ENCODE peak calls at places on chromosomes 1 and 21, in nine cellular contexts. O is lower lobe of right lung, N is ascending aorta, E is aorta, Z is pancreas, M is SJSA1, R is transverse colon, G is fibroblast of lung, B is NT2/D1. L is an unnamed sample.

GRCh38 chr1:53303651-53304515 is 24.0 kb downstream of the LRP8 start:
- DNase-seq in O (no peak), N (no peak), E (no peak), Z (no peak), M (no peak), R (no peak), G (no peak), B (no peak), L (no peak)

GRCh38 chr21:34775793-34776192 is 107.0 kb downstream of the CLIC6 start:
- DNase-seq in O (no peak), N (peak; percentile 5), E (no peak), Z (no peak), M (no peak), R (no peak), G (no peak), B (no peak), L (no peak)

GRCh38 chr1:155892801-155893200 is 18.3 kb downstream of the RIT1 start:
- DNase-seq in O (no peak), N (no peak), E (no peak), Z (no peak), M (peak; percentile 70), R (no peak), G (peak; percentile 86), B (no peak), L (peak; percentile 45)

GRCh38 chr1:207032528-207033017 is at the start of gene C1orf116:
- DNase-seq in O (peak; percentile 79), N (no peak), E (no peak), Z (no peak), M (no peak), R (peak; percentile 88), G (no peak), B (peak; percentile 47), L (no peak)

GRCh38 chr1:101219919-101220695 is 16.7 kb upstream of the S1PR1 start:
- DNase-seq in O (no peak), N (no peak), E (no peak), Z (no peak), M (peak; percentile 70), R (no peak), G (no peak), B (no peak), L (no peak)

GRCh38 chr1:32246888-32247273 is at the start of gene FAM167B:
- DNase-seq in O (no peak), N (peak; percentile 76), E (peak; percentile 80), Z (no peak), M (no peak), R (peak; percentile 12), G (peak; percentile 69), B (no peak), L (no peak)

GRCh38 chr1:18578271-18578670 is 52.4 kb upstream of the PAX7 start:
- DNase-seq in O (no peak), N (no peak), E (peak; percentile 36), Z (no peak), M (no peak), R (no peak), G (no peak), B (no peak), L (no peak)

GRCh38 chr1:116026626-116027025 is 50.3 kb downstream of the SLC22A15 start:
- DNase-seq in O (no peak), N (no peak), E (no peak), Z (no peak), M (no peak), R (no peak), G (no peak), B (no peak), L (no peak)

GRCh38 chr1:7289694-7290093 is 481.4 kb upstream of the VAMP3 start:
- DNase-seq in O (no peak), N (no peak), E (no peak), Z (no peak), M (no peak), R (no peak), G (no peak), B (no peak), L (no peak)

GRCh38 chr21:21897275-21897883 is 899.2 kb downstream of the NCAM2 start:
- DNase-seq in O (no peak), N (no peak), E (no peak), Z (no peak), M (no peak), R (no peak), G (peak; percentile 13), B (no peak), L (no peak)

GRCh38 chr21:40622531-40622930 is 224.4 kb downstream of the DSCAM start:
- DNase-seq in O (no peak), N (no peak), E (no peak), Z (no peak), M (no peak), R (no peak), G (no peak), B (no peak), L (no peak)

GRCh38 chr1:162038624-162039023 is 15.0 kb upstream of the OLFML2B start:
- DNase-seq in O (no peak), N (no peak), E (no peak), Z (no peak), M (no peak), R (no peak), G (no peak), B (no peak), L (no peak)

GRCh38 chr1:55275976-55276375 is 60.8 kb upstream of the USP24 start:
- DNase-seq in O (no peak), N (no peak), E (no peak), Z (no peak), M (no peak), R (no peak), G (no peak), B (no peak), L (no peak)

DNA sequence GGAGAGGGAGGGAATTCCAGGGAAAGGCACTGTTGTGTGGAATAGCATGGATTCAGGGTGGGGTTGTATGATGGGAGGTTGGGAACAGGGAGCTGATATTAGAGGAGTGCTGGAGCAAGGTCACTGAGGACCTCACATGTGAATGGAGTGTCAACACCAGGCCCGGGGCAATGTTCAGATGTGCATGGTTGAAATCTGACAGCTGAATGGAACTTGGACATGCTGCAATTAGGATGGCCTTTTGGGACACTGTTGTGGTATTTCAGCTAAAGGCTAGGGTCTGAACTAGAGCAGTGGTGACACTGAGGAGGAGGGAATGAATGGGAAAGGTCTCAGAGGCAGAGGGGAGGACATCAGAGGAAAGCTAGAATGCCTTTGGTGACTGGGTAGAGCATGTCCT is 25.0 kb downstream of the ZSCAN20 start:
- DNase-seq in O (no peak), N (no peak), E (no peak), Z (no peak), M (no peak), R (no peak), G (no peak), B (no peak), L (no peak)
- H3K36me3 ChIP-seq in O (peaks cover 8% of the 10 kb centered on the region), N (peaks cover 35% of the 10 kb centered on the region), E (peaks cover 4% of the 10 kb centered on the region), Z (no peaks in the 10 kb centered on the region), M (peaks cover 37% of the 10 kb centered on the region), R (peaks cover 26% of the 10 kb centered on the region), G (peaks cover 2% of the 10 kb centered on the region), B (peaks cover 49% of the 10 kb centered on the region), L (no peaks in the 10 kb centered on the region)

DNA sequence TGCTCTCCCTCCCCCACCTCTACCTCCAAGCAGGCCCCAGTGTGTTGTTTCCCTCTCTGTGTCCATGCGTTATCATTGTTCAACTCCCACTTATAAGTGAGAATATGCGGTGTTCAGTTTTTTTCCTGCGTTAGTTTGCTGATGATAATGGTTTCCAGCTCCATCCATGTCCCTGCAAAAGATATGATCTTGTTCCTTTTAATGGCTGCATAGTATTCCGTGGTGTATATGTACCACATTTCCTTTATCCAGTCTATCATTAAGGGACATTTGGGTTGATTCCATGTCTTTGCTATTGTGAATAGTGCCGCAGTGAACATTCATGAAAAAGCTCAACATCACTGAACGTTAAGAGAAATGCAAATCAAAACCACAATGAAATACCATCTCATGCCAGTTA is 58.6 kb downstream of the DNAH14 start:
- DNase-seq in O (no peak), N (no peak), E (no peak), Z (no peak), M (no peak), R (no peak), G (no peak), B (no peak), L (no peak)
- H3K36me3 ChIP-seq in O (no peaks in the 10 kb centered on the region), N (no peaks in the 10 kb centered on the region), E (no peaks in the 10 kb centered on the region), Z (no peaks in the 10 kb centered on the region), M (no peaks in the 10 kb centered on the region), R (no peaks in the 10 kb centered on the region), G (no peaks in the 10 kb centered on the region), B (no peaks in the 10 kb centered on the region), L (no peaks in the 10 kb centered on the region)

GRCh38 chr1:198483645-198484044 is 56.8 kb downstream of the ATP6V1G3 start:
- DNase-seq in O (no peak), N (no peak), E (no peak), Z (no peak), M (no peak), R (no peak), G (no peak), B (no peak), L (no peak)

GRCh38 chr1:198480876-198481275 is 59.6 kb downstream of the ATP6V1G3 start:
- DNase-seq in O (no peak), N (no peak), E (no peak), Z (no peak), M (no peak), R (no peak), G (no peak), B (no peak), L (no peak)

GRCh38 chr1:198483006-198483405 is 57.5 kb downstream of the ATP6V1G3 start:
- DNase-seq in O (no peak), N (no peak), E (no peak), Z (no peak), M (no peak), R (no peak), G (no peak), B (no peak), L (no peak)

GRCh38 chr1:198486903-198487302 is 53.6 kb downstream of the ATP6V1G3 start:
- DNase-seq in O (no peak), N (no peak), E (no peak), Z (no peak), M (no peak), R (no peak), G (peak; percentile 47), B (no peak), L (no peak)

DNA sequence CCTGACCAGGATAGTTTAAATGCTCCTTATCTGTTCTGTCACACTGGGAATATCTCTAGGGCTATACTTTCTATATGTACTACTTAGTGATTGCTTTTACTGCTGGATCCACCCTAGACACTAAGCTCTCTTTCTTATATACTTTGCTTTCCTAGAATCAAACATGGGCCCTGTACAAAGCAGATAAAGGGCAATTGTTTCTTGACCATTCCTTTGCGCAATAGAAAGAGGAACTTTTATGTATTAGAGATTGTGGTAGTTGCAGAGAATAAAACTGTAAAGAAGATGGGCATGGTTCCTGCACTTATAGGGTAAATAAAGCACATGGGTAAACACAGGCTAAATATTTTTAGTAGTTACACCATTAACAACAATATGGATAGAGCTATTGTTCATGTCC is 58.8 kb downstream of the ATP6V1G3 start:
- DNase-seq in O (no peak), N (no peak), E (no peak), Z (no peak), M (no peak), R (no peak), G (no peak), B (no peak), L (no peak)
- H3K36me3 ChIP-seq in O (no peaks in the 10 kb centered on the region), N (no peaks in the 10 kb centered on the region), E (no peaks in the 10 kb centered on the region), Z (no peaks in the 10 kb centered on the region), M (no peaks in the 10 kb centered on the region), R (no peaks in the 10 kb centered on the region), G (no peaks in the 10 kb centered on the region), B (no peaks in the 10 kb centered on the region), L (no peaks in the 10 kb centered on the region)

DNA sequence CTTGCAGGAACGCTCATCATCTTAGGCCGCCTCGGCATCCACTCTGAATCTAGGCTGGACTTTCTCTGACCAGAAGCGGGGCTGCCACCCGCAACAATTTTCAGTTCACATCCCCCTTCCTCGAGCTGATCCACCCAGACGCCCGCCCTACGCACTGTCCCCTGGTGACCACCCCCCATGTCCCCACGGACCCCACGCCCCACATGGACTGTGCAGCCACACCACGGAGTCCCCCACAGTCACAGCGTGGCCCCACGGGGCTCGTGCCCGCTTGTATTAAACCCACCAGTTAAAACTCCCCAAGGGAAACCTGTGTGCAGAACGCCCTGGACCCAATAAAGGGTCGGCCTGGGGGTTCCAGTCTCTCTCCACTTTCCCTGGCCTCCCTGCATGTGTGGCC is 13.0 kb upstream of the C1QTNF12 start:
- DNase-seq in O (no peak), N (no peak), E (no peak), Z (peak; percentile 50), M (no peak), R (no peak), G (no peak), B (no peak), L (no peak)
- H3K36me3 ChIP-seq in O (peaks cover 85% of the 10 kb centered on the region), N (peaks cover 69% of the 10 kb centered on the region), E (no peaks in the 10 kb centered on the region), Z (no peaks in the 10 kb centered on the region), M (peaks cover 95% of the 10 kb centered on the region), R (peaks cover 34% of the 10 kb centered on the region), G (peaks cover 41% of the 10 kb centered on the region), B (peaks cover 85% of the 10 kb centered on the region), L (no peaks in the 10 kb centered on the region)